ENCODE peak calls at places on chromosomes 11 and 22, in four cellular contexts. K is mesendoderm, J is fibroblast of lung, H is neuronal stem cell. L is an unnamed sample.

GRCh38 chr11:85118151-85118550 is 509.0 kb downstream of the DLG2 start:
- DNase-seq in H (no peak), K (peak), J (peak), L (no peak)

GRCh38 chr11:18958221-18958910 is 19.2 kb upstream of the MRGPRX1 start:
- DNase-seq in H (no peak), K (peak), J (no peak), L (no peak)

GRCh38 chr11:42265072-42265471 is 805.6 kb upstream of the LRRC4C start:
- DNase-seq in H (no peak), K (no peak), J (no peak), L (no peak)

GRCh38 chr22:20964799-20965103 is 2.3 kb upstream of the AIFM3 start:
- DNase-seq in H (no peak), K (no peak), J (no peak), L (no peak)

GRCh38 chr22:26903030-26903856 is 245.9 kb downstream of the MIAT start:
- DNase-seq in H (peak), J (no peak), K (peak), L (peak)

GRCh38 chr11:120384476-120384875 is 48.3 kb downstream of the ARHGEF12 start:
- DNase-seq in J (no peak), H (no peak), K (peak), L (no peak)

GRCh38 chr11:132911186-132911585 is 621.1 kb downstream of the OPCML start:
- DNase-seq in K (peak), J (peak), H (no peak), L (no peak)

GRCh38 chr22:19535001-19535400 is 10.8 kb upstream of the CLDN5 start:
- DNase-seq in K (no peak), H (no peak), J (no peak), L (no peak)

GRCh38 chr11:123682976-123683375 is 28.6 kb upstream of the SCN3B start:
- DNase-seq in K (no peak), H (no peak), J (no peak), L (no peak)

GRCh38 chr22:46107089-46107664 is 43.1 kb upstream of the PPARA start:
- DNase-seq in K (no peak), J (no peak), H (no peak), L (peak)

GRCh38 chr11:20367313-20367948 is 3.9 kb downstream of the HTATIP2 start:
- DNase-seq in K (peak), J (peak), H (no peak), L (no peak)

GRCh38 chr22:50730013-50730891 is 7.8 kb upstream of the ACR start:
- DNase-seq in J (no peak), K (no peak), H (no peak), L (peak)

GRCh38 chr11:85772700-85773099 is 38.2 kb downstream of the SYTL2 start:
- DNase-seq in J (peak), H (no peak), K (peak), L (no peak)

GRCh38 chr11:14611939-14612338 is 31.7 kb upstream of the PDE3B start:
- DNase-seq in K (no peak), H (no peak), J (no peak), L (no peak)

GRCh38 chr22:45103756-45104155 is 60.0 kb upstream of the NUP50 start:
- DNase-seq in K (no peak), H (no peak), J (no peak), L (no peak)

GRCh38 chr11:19666951-19667350 is 45.7 kb upstream of the NAV2 start:
- DNase-seq in K (no peak), J (no peak), H (no peak), L (no peak)

GRCh38 chr11:70252844-70253243 is 17.6 kb upstream of the PPFIA1 start:
- DNase-seq in K (no peak), J (no peak), H (no peak), L (peak)
- H3K4me3 ChIP-seq in K (no peak), J (no peak), H (no peak), L (no peak)

GRCh38 chr22:49417326-49417725 is 410.3 kb downstream of the BRD1 start:
- DNase-seq in K (no peak), J (no peak), H (no peak), L (peak)
- H3K9ac ChIP-seq in K (no peak), J (no peak), H (no peak), L (no peak)

DNA sequence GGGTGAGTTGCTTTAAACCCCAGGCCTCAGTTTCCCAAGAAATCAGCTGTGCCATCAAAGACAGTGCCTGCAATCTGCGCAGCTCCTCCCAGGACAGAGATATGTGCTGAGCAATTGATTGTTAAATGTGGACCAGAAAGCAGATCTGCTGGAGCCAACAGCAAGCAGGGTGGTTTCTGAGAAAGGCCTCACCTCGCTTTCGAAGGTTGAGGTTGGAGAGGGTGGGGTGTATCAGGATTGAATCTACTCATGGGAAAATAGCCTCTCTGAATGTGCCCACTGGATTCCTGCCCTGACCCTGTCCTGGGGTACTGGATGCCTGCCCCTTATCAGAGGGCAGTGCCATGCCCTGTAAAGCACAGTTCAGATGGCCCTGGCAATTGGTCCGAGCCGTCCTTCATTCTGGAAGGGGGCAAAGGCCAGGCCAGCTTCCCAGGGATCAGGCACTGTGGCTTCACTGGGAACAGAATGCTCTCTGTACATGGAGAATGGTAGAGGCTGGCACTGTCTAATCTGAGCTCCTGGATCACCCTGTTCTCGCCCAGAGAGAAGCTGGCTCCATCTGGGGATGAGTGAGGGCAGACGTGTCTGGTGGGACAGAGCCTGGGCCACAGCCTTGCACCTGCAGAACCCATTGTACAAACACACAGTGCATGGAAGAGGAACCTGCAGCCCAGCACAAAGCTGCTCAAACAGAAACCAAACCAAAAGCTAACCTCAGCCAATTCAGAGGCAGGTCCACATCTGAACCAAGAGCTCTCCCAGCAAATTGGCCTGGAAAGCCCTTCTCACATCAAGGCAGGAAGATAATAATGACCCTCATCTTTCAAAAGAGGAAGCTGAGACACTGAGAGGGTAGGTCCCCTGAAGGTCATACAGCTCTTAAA is 15.2 kb downstream of the DHCR7 start:
- DNase-seq in K (no peak), J (no peak), H (no peak), L (no peak)
- H3K27ac ChIP-seq in K (no peak), J (no peak), H (no peak), L (no peak)

GRCh38 chr11:46527586-46527985 is 66.2 kb downstream of the AMBRA1 start:
- DNase-seq in K (no peak), H (no peak), J (no peak), L (no peak)
- H3K4me3 ChIP-seq in K (no peak), H (no peak), J (no peak), L (no peak)

DNA sequence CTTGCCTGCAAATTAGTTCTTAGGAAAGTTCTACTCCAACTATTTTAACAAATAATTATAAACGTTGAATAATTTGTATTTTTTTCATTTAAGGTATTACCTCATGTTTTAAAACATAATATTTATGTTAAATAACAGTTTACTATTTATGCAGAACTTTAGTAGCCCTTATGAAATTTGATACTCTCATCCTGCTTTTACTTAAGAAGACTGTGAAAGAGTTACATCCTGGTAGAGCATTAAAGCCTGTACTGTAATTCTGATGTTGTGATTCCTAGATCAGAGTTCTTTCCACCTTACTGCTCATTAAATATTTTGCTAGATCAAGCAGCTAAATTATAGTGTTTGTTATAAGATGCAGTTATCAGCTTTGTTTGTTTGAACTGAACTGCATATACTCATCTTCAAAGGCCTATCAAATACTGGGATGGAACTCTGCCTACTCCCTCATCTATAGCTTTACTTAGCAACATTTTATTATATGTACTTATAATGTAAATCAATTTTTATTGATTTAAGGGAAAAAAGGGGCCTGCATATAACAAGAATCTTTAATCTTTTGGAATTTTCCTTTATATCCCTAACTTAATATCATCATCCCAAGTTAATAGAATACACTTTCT is 304.2 kb downstream of the DYNC2H1 start:
- DNase-seq in H (no peak), J (no peak), K (no peak), L (no peak)
- H3K9ac ChIP-seq in H (no peak), J (no peak), K (no peak), L (no peak)

GRCh38 chr11:12116425-12117032 is 6.1 kb downstream of the MICAL2 start:
- DNase-seq in K (no peak), J (no peak), H (no peak), L (no peak)
- H3K27ac ChIP-seq in K (no peak), J (no peak), H (no peak), L (peak)

GRCh38 chr11:76701701-76702100 is 31.2 kb upstream of the LRRC32 start:
- DNase-seq in K (peak), H (no peak), J (peak), L (peak)

GRCh38 chr11:76704171-76704948 is 33.8 kb upstream of the LRRC32 start:
- DNase-seq in J (no peak), H (no peak), K (peak), L (no peak)

GRCh38 chr11:76705834-76706233 is 35.3 kb upstream of the LRRC32 start:
- DNase-seq in H (no peak), K (no peak), J (no peak), L (no peak)

GRCh38 chr11:76702378-76703128 is 32.0 kb upstream of the LRRC32 start:
- DNase-seq in H (no peak), K (no peak), J (no peak), L (no peak)

DNA sequence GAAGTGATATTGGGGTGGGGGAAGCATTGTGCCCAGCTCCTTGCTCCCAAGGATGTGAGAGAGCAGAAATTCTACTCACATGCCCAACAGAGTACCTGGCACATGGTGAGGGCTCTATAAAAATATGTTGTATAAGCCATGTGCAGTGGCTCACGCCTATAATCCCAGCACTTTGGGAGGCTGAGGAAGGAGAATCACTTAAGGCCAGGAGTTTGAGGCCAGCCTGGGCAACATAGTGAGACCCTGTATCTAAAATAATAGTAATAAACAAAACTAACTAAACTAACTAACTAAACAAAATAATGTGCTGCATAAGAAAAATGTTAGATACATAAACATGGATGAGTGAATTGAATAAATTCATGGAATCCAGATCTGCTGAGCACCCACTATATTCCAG is 33.2 kb upstream of the LRRC32 start:
- DNase-seq in H (no peak), K (no peak), J (no peak), L (no peak)
- H3K4me3 ChIP-seq in H (no peak), K (no peak), J (no peak), L (no peak)

L was measured in kidney.